ENCODE peak calls at places on chromosomes 7 and 10, in five cellular contexts. Y is epithelial cell of esophagus; D is NCI-H1092 treated with DMSO at 0.1 percent for 48 hours; S is fibroblast of lung; Z is activated CD4-positive, alpha-beta T cell treated with anti-CD3 and anti-CD28 coated beads, Interleukin-2, amount 50 U/mL, for 24 hours. J is an unnamed sample.

GRCh38 chr7:1670894-1671875 is 1.1 kb downstream of the ELFN1 start:
- DNase-seq in Y (no peak), D (no peak), S (no peak), Z (no peak), J (no peak)

GRCh38 chr7:117169907-117170306 is 153.0 kb downstream of the WNT2 start:
- DNase-seq in Y (peak), D (peak), S (peak), Z (no peak), J (peak)

GRCh38 chr10:73768881-73769280 is 13.0 kb upstream of the CHCHD1 start:
- DNase-seq in Y (no peak), D (no peak), S (no peak), Z (peak), J (no peak)

GRCh38 chr10:63738410-63738809 is 217.2 kb downstream of the REEP3 start:
- DNase-seq in Y (peak), D (no peak), S (peak), Z (no peak), J (peak)

GRCh38 chr10:88243847-88244730 is 339.0 kb downstream of the RNLS start:
- DNase-seq in Y (no peak), D (peak), S (peak), Z (no peak), J (peak)

GRCh38 chr7:44921607-44922350 is 36.4 kb upstream of the PURB start:
- DNase-seq in Y (peak), D (peak), S (peak), Z (peak), J (peak)

GRCh38 chr7:77714195-77714594 is 17.9 kb downstream of the RSBN1L start:
- DNase-seq in Y (no peak), D (no peak), S (no peak), Z (no peak), J (no peak)

GRCh38 chr10:1972406-1972805 is 235.1 kb upstream of the ADARB2 start:
- DNase-seq in Y (no peak), D (no peak), S (no peak), Z (no peak), J (no peak)

GRCh38 chr10:76034236-76035009 is 603.0 kb downstream of the LRMDA start:
- DNase-seq in Y (no peak), D (peak), S (no peak), Z (no peak), J (no peak)

GRCh38 chr7:98685541-98685940 is 68.5 kb downstream of the NPTX2 start:
- DNase-seq in Y (no peak), D (no peak), S (no peak), Z (no peak), J (no peak)

GRCh38 chr10:96401036-96401435 is 42.2 kb upstream of the OPALIN start:
- DNase-seq in Y (no peak), D (no peak), S (no peak), Z (no peak), J (no peak)

GRCh38 chr7:143929224-143929920 is 5.7 kb upstream of the OR2F2 start:
- DNase-seq in Y (peak), D (no peak), S (no peak), Z (peak), J (no peak)

GRCh38 chr10:6840093-6840763 is 260.2 kb upstream of the PRKCQ start:
- DNase-seq in Y (no peak), D (no peak), S (peak), Z (no peak), J (peak)

GRCh38 chr7:150793569-150794238 is 6.5 kb downstream of the TMEM176B start:
- DNase-seq in Y (no peak), D (no peak), S (no peak), Z (no peak), J (no peak)

J was measured in fibroblast of pulmonary artery.